ENCODE peak calls at places on chromosome 15, in four cellular contexts. R, X, E and F are unnamed samples.

GRCh38 chr15:69074011-69074842 is 59.7 kb downstream of the NOX5 start:
- DNase-seq in R (peak; percentile 72), E (peak; percentile 87), X (peak; percentile 69), F (no peak)

GRCh38 chr15:95468820-95469219 is 861.7 kb upstream of the NR2F2 start:
- DNase-seq in E (no peak), X (no peak), R (no peak), F (no peak)

GRCh38 chr15:49200347-49200746 is 30.3 kb downstream of the GALK2 start:
- DNase-seq in X (no peak), E (no peak), R (no peak), F (no peak)

GRCh38 chr15:101398247-101398646 is 91.3 kb downstream of the PCSK6 start:
- DNase-seq in R (peak; percentile 53), E (no peak), X (no peak), F (no peak)

GRCh38 chr15:45133561-45133920 is 3.7 kb downstream of the DUOX1 start:
- DNase-seq in E (no peak), X (no peak), R (no peak), F (no peak)

GRCh38 chr15:37881237-37882013 is 53.0 kb upstream of the TMCO5A start:
- DNase-seq in X (no peak), R (no peak), E (no peak), F (no peak)

GRCh38 chr15:36612063-36612788 is 32.8 kb downstream of the CDIN1 start:
- DNase-seq in E (no peak), R (peak; percentile 96), X (no peak), F (no peak)

GRCh38 chr15:76337047-76337738 is 620 bp downstream of the ISL2 start:
- DNase-seq in R (peak; percentile 53), X (no peak), E (no peak), F (peak; percentile 12)

GRCh38 chr15:65870889-65871533 is 1.7 kb downstream of the RAB11A start:
- DNase-seq in E (peak; percentile 46), R (peak; percentile 34), X (no peak), F (no peak)

GRCh38 chr15:57444877-57445513 is 68.7 kb downstream of the CGNL1 start:
- DNase-seq in E (no peak), R (peak; percentile 13), X (no peak), F (no peak)

GRCh38 chr15:60004019-60004845 is at the start of gene FOXB1:
- DNase-seq in E (no peak), X (no peak), R (no peak), F (no peak)

GRCh38 chr15:95610945-95611344 is 719.6 kb upstream of the NR2F2 start:
- DNase-seq in X (no peak), E (no peak), R (no peak), F (no peak)

GRCh38 chr15:100372695-100373036 is 30.9 kb upstream of the ADAMTS17 start:
- DNase-seq in E (no peak), R (no peak), X (peak; percentile 15), F (no peak)

GRCh38 chr15:70512772-70513362 is 250.5 kb downstream of the UACA start:
- DNase-seq in R (peak; percentile 78), E (peak; percentile 41), X (no peak), F (peak; percentile 36)

GRCh38 chr15:57694264-57694663 is 12.2 kb upstream of the POLR2M start:
- DNase-seq in X (no peak), R (no peak), E (no peak), F (no peak)

GRCh38 chr15:40064231-40064894 is 25.4 kb upstream of the SRP14 start:
- DNase-seq in E (no peak), X (no peak), R (peak; percentile 92), F (peak; percentile 39)

GRCh38 chr15:64453689-64454037 is 6.7 kb upstream of the ZNF609 start:
- DNase-seq in R (no peak), X (no peak), E (no peak), F (no peak)

GRCh38 chr15:70214266-70214665 is 116.5 kb upstream of the TLE3 start:
- DNase-seq in E (no peak), X (no peak), R (no peak), F (no peak)

GRCh38 chr15:29319823-29320222 is 50.2 kb upstream of the NSMCE3 start:
- DNase-seq in E (no peak), R (no peak), X (no peak), F (no peak)

GRCh38 chr15:69704685-69705084 is 252.1 kb downstream of the RPLP1 start:
- DNase-seq in E (no peak), X (no peak), R (no peak), F (no peak)

GRCh38 chr15:80870893-80871292 is 91.7 kb downstream of the CEMIP start:
- DNase-seq in R (no peak), E (no peak), X (no peak), F (no peak)

GRCh38 chr15:93500155-93500554 is 411.1 kb upstream of the RGMA start:
- DNase-seq in R (no peak), X (no peak), E (no peak), F (no peak)

GRCh38 chr15:22786868-22787698 is 639 bp downstream of the NIPA1 start:
- DNase-seq in E (peak; percentile 33), R (peak; percentile 40), X (peak; percentile 26), F (peak; percentile 12)

GRCh38 chr15:67137951-67138935 is 72.8 kb downstream of the SMAD3 start:
- DNase-seq in X (no peak), E (no peak), R (no peak), F (no peak)
- H3K4me1 ChIP-seq in X (peaks cover 64% of the 10 kb centered on the region), E (peaks cover 20% of the 10 kb centered on the region), R (peaks cover 51% of the 10 kb centered on the region), F (peaks cover 47% of the 10 kb centered on the region)

DNA sequence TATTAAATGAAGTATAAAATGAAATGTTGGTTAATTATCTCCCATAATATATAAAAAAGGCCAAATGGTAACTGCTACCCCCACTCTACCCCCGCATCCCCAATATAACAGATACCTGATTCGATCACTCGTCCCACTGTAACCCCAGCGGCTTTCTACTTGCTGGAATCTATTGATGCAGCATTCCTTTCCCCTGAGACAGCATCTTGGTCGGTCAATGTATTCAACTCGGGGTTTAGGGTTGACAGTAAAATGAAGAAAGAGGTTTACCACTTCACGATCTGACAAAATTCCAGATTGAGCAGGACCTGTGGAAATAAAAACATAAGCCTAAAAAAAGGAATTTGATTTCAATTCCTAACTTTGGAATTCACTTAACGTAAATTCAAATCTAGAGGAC is 18.6 kb upstream of the C15orf40 start:
- DNase-seq in R (no peak), E (no peak), X (no peak), F (no peak)
- H3K27ac ChIP-seq in R (no peak overlapping the region), E (no peak overlapping the region), X (no peak overlapping the region), F (no peak overlapping the region)

GRCh38 chr15:67824157-67824899 is 981 bp upstream of the SKOR1 start:
- DNase-seq in X (no peak), R (no peak), E (no peak), F (no peak)
- H3K4me3 ChIP-seq in X (no peak overlapping the region), R (no peak overlapping the region), E (no peak overlapping the region), F (no peak overlapping the region)

DNA sequence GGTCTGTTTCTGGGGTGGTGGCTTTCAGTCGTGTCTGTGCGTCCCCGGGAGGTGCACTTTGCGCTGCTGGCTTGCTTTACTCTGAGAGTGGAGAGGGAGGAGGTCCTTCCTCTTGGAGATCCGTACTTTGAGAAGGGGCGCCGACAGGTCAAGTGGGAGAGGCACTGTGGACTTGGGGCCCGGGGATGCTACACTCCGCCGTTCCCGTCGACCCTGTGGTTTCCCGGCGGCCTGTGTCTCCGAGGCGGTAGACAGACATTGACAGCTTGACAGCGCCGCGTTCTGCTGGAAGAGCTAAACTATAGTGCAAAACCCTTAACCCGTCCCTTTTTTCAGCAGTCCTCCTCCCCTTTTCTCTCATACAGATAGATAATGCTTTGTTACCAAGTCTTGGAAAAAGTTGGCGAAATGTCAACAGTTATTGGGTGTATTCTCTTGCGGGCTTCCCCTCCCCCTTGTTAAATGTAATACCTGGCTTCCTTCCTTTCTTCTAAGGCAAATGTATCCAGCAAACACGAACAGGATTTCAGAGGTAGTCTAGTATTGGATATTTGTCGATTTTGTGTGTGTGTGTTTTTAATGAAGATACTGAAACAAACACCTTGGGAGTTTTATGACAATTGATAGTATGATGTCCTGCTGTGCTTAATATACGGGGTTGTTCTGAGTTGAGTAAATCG is 6.6 kb downstream of the TPM1 start:
- DNase-seq in R (peak; percentile 78), E (peak; percentile 65), X (peak; percentile 57), F (peak; percentile 39)
- H3K4me1 ChIP-seq in R (peaks cover 60% of the 10 kb centered on the region), E (peaks cover 18% of the 10 kb centered on the region), X (peaks cover 61% of the 10 kb centered on the region), F (peaks cover 16% of the 10 kb centered on the region)

GRCh38 chr15:87570186-87570585 is 686.4 kb downstream of the NTRK3 start:
- DNase-seq in R (peak; percentile 23), E (no peak), X (no peak), F (no peak)
- H3K27ac ChIP-seq in R (peak overlapping the region; percentile 53), E (no peak overlapping the region), X (no peak overlapping the region), F (no peak overlapping the region)

GRCh38 chr15:98800437-98801233 is 152.3 kb downstream of the IGF1R start:
- DNase-seq in E (peak; percentile 69), R (peak; percentile 37), X (peak; percentile 24), F (no peak)

GRCh38 chr15:98801234-98801561 is 152.9 kb downstream of the IGF1R start:
- DNase-seq in E (no peak), R (no peak), X (no peak), F (no peak)

GRCh38 chr15:98798375-98798893 is 150.1 kb downstream of the IGF1R start:
- DNase-seq in R (no peak), E (peak; percentile 14), X (no peak), F (no peak)

GRCh38 chr15:98799991-98800390 is 151.7 kb downstream of the IGF1R start:
- DNase-seq in R (no peak), E (peak; percentile 25), X (no peak), F (no peak)

GRCh38 chr15:98799461-98799971 is 151.2 kb downstream of the IGF1R start:
- DNase-seq in X (no peak), R (no peak), E (peak; percentile 41), F (no peak)
- H3K4me3 ChIP-seq in X (no peak overlapping the region), R (no peak overlapping the region), E (no peak overlapping the region), F (no peak overlapping the region)

GRCh38 chr15:75043509-75044257 is 20.3 kb downstream of the PPCDC start:
- DNase-seq in R (no peak), E (peak; percentile 84), X (peak; percentile 95), F (no peak)
- H3K4me1 ChIP-seq in R (peaks cover 24% of the 10 kb centered on the region), E (peaks cover 34% of the 10 kb centered on the region), X (peaks cover 67% of the 10 kb centered on the region), F (no peaks in the 10 kb centered on the region)

GRCh38 chr15:91882858-91883586 is 29.5 kb downstream of the SLCO3A1 start:
- DNase-seq in E (no peak), R (no peak), X (peak; percentile 37), F (no peak)

GRCh38 chr15:91876187-91876586 is 22.7 kb downstream of the SLCO3A1 start:
- DNase-seq in X (no peak), R (no peak), E (no peak), F (no peak)

GRCh38 chr15:91881551-91882297 is 28.2 kb downstream of the SLCO3A1 start:
- DNase-seq in X (no peak), R (no peak), E (no peak), F (no peak)

GRCh38 chr15:91878319-91878718 is 24.8 kb downstream of the SLCO3A1 start:
- DNase-seq in X (no peak), E (no peak), R (no peak), F (no peak)

GRCh38 chr15:91879148-91879547 is 25.6 kb downstream of the SLCO3A1 start:
- DNase-seq in X (no peak), E (no peak), R (no peak), F (no peak)
- H3K27ac ChIP-seq in X (no peak overlapping the region), E (no peak overlapping the region), R (no peak overlapping the region), F (no peak overlapping the region)

GRCh38 chr15:90929709-90930019 is 2.7 kb downstream of the HDDC3 start:
- DNase-seq in E (peak; percentile 36), R (no peak), X (no peak), F (no peak)
- H3K4me3 ChIP-seq in E (peak overlapping the region; percentile 53), R (peak overlapping the region; percentile 87), X (peak overlapping the region; percentile 55), F (peak overlapping the region; percentile 68)